ENCODE peak calls at places on chromosomes 11 and 22, in four cellular contexts. U is HepG2, Q is A549, F is K562. G is an unnamed sample.

GRCh38 chr11:13691296-13691899 is 22.9 kb downstream of the FAR1 start:
- DNase-seq in F (no peak), U (no peak), Q (no peak), G (no peak)

GRCh38 chr22:20128902-20129746 is 2.5 kb upstream of the ZDHHC8 start:
- DNase-seq in Q (no peak), U (peak), F (peak), G (no peak)

GRCh38 chr11:66224226-66224850 is 44.1 kb upstream of the RAB1B start:
- DNase-seq in Q (no peak), U (no peak), F (no peak), G (no peak)

GRCh38 chr11:64743591-64744543 is at the start of gene RASGRP2:
- DNase-seq in F (peak), Q (peak), U (peak), G (no peak)

GRCh38 chr11:726278-726915 is 20.4 kb downstream of the EPS8L2 start:
- DNase-seq in U (no peak), F (peak), Q (no peak), G (no peak)

GRCh38 chr11:118275184-118275583 is 11.1 kb upstream of the MPZL2 start:
- DNase-seq in Q (no peak), F (no peak), U (no peak), G (no peak)

GRCh38 chr22:24868979-24869378 is 63.0 kb downstream of the SGSM1 start:
- DNase-seq in Q (no peak), U (no peak), F (no peak), G (no peak)

GRCh38 chr22:39179401-39179827 is 26.9 kb upstream of the CBX7 start:
- DNase-seq in F (peak), U (no peak), Q (no peak), G (no peak)

GRCh38 chr11:102683277-102683676 is 22.3 kb downstream of the MMP27 start:
- DNase-seq in F (no peak), U (no peak), Q (no peak), G (no peak)

GRCh38 chr11:119371778-119372182 is 9.7 kb downstream of the USP2 start:
- DNase-seq in Q (no peak), U (no peak), F (no peak), G (no peak)

GRCh38 chr11:86955674-86956522 is 703 bp upstream of the FZD4 start:
- DNase-seq in U (peak), Q (peak), F (peak), G (peak)

GRCh38 chr11:61429346-61429690 is 457 bp downstream of the CPSF7 start:
- DNase-seq in U (peak), F (peak), Q (peak), G (no peak)

GRCh38 chr11:66996609-66997273 is 21.6 kb downstream of the C11orf86 start:
- DNase-seq in F (no peak), Q (no peak), U (peak), G (no peak)

GRCh38 chr11:133681901-133682300 is 149.6 kb upstream of the OPCML start:
- DNase-seq in Q (no peak), U (no peak), F (no peak), G (no peak)

GRCh38 chr11:69650832-69651344 is 9.9 kb downstream of the CCND1 start:
- DNase-seq in U (no peak), F (no peak), Q (no peak), G (no peak)

GRCh38 chr11:79119491-79120284 is 321.1 kb downstream of the TENM4 start:
- DNase-seq in F (no peak), U (no peak), Q (no peak), G (no peak)

GRCh38 chr11:112082729-112083128 is 3.8 kb downstream of the TIMM8B start:
- DNase-seq in F (no peak), U (no peak), Q (no peak), G (no peak)
- TF ChIP-seq ESRRA in F (no peak), U (no peak), Q (no peak), G (no peak)

DNA sequence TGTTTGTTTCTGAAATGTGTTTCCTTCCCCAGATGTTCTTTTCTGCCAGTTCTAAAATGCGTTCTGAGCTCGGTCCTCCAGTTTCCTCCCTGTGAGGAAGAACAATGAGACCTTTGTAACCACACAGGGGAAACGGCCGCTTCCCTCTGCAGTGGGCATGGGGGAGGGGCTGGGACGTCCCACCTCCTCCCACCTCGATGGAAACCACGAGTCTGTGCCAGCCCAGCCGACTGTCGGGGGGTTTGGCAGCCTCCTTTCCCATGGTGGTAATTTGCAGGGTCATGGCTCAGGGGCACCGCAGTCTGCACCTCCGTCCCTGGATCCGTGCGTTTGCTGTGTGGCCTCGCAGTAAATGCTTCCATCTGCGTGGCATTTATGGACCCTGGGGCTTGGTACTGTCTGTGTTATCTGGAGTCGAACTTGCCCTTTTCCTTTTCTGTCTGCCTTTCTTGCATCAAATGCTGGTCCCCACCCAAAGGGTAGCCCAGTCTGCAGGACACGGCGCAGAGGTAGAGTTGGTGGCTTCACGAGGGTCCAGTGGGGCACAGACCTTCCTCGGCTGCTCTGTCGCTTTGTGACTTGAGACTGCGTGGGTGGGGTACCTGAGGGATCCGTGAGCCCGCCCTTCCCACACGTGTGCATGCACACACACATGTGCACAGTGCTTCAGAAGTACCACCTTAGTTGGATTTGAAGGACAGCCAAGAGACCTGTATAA is 16.1 kb downstream of the LRP5 start:
- DNase-seq in Q (no peak), F (no peak), U (peak), G (no peak)
- TF ChIP-seq ESRRA in Q (no peak), F (no peak), U (no peak), G (no peak)

GRCh38 chr11:123428221-123428631 is 1.8 kb upstream of the GRAMD1B start:
- DNase-seq in Q (no peak), F (no peak), U (no peak), G (no peak)
- TF ChIP-seq ESRRA in Q (no peak), F (no peak), U (no peak), G (no peak)

GRCh38 chr11:6217722-6218121 is 12.4 kb downstream of the C11orf42 start:
- DNase-seq in Q (no peak), U (no peak), F (no peak), G (no peak)

GRCh38 chr11:6219359-6219758 is 14.0 kb downstream of the C11orf42 start:
- DNase-seq in Q (no peak), U (no peak), F (no peak), G (no peak)

GRCh38 chr11:6214530-6214929 is 9.2 kb downstream of the C11orf42 start:
- DNase-seq in F (no peak), Q (no peak), U (no peak), G (no peak)

DNA sequence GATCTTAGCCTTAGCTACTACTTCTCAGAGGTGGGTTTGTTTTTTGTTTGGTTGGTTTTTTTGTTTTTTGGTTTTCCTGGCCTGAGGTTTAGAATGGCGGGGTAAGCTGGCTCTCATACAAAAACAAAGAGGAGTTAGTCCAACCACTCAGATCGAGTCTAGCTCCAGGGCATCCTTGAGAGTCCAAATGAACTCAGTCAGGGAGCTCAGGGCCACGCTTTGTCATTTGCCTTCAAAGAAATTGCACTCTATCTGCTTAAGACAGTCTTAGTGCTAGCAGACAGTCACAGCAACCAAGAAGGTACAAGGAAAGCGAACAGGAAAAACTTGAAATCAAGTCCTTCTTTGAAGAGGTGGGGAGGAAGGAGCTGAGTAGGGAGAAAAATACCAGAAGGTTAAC is 11.1 kb downstream of the C11orf42 start:
- DNase-seq in Q (no peak), F (no peak), U (no peak), G (no peak)
- TF ChIP-seq ESRRA in Q (no peak), F (no peak), U (no peak), G (no peak)

DNA sequence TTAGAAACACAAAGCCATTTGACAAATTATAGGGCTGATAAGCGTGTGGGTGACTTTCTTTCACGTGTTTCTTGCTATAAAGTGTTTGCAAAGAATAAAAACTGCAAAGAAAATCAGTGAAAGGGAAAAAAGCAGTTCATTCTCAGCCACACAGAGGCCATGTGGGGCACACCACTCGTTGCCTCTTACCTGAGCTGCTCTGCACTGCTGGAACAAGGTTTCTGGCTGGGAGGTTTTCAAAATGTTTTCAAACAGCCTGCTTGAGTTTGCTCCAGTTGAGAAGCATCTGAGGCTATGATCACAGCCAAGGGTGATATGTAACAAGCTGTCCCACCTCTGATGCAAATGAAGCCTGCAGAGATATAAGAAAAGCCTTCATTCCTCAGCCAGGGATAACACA is 14.7 kb upstream of the VSIG10L2 start:
- DNase-seq in F (no peak), Q (no peak), U (no peak), G (no peak)
- TF ChIP-seq ESRRA in F (no peak), Q (no peak), U (no peak), G (no peak)

DNA sequence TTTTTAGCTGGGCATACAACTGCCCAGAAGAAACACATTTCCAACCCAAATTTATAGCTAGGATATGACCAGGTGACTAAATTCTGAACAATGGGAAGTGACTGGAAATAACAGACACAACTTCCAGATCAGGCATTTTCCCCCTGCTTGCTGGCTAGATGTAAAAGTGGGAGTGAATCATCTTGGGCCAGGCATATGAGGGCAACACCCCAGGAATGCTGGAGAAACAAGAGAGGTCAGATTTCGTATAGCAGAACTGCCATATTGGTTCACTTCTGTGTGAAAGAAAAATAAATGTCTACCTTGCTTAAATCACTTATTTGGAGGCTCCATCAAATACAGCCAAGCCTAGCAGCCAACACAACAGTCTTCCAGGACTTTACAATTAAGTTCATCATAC is 7.4 kb downstream of the ATL3 start:
- DNase-seq in Q (no peak), F (no peak), U (no peak), G (no peak)
- TF ChIP-seq ESRRA in Q (no peak), F (no peak), U (no peak), G (no peak)

DNA sequence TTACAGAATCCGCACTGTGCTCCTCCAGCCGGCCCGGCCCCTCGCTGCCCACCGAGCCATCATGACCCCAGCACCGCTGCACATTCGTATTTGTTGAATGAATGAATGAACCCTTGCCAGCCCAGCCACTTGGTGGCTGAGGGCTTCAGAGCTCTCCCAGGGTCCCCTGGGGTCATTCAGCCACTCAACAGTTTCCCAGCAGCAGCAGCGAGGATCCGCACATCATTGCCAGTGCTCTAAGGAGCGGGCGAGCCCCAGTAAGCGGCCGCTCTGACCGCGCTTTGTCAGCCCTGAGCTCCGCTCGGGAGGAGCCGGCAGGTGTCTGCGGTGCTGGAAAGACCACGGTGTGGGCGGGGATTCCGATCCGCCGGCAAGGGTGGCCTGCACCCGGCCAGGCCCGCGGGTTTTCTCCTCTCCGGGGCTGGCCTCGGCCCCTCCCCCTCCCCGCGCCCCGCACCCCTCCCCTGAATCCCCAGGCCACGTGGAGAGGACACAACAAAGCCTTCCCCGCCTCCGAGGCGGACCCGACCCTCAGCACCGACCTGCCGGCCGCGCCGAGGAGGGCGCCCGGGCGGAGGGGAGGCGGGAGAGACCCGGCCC is 563 bp downstream of the BID start:
- DNase-seq in Q (peak), U (peak), F (peak), G (no peak)
- TF ChIP-seq ESRRA in Q (no peak), U (no peak), F (no peak), G (no peak)

DNA sequence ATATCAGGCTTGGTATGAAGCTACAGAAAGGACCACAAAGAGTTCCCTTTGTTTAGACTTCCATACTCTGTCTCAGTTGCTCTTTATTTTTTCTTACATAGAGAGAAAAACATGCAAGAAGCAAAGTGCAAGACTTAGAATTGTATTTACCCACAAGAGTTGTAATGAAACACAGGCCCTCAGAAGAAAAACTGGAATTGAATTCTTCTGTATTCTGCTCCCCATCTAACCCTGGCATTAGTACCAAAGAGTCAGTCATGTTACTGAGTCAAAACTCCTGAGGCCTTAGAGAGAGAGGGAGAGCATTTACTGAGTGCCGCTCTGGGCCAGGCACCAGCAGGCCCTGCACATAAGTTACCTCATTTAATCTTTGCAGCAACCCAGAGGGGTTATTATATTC is 43.9 kb upstream of the DLAT start:
- DNase-seq in Q (no peak), U (no peak), F (no peak), G (no peak)
- TF ChIP-seq ESRRA in Q (no peak), U (no peak), F (no peak), G (no peak)